ENCODE peak calls at places on chromosome 5, in seven cellular contexts. A is body of pancreas, B is DND-41, J is endodermal cell, U is fibroblast of lung, Z is heart right ventricle, P is psoas muscle. H is an unnamed sample. For H3K36me3 and H3K27me3, the result is how much of the 10 kb centered on the place peaks cover.

GRCh38 chr5:52989025-52989780 is at the start of gene ITGA2:
- DNase-seq in P (peak), J (peak), Z (peak), B (peak), U (peak), A (peak), H (peak)

GRCh38 chr5:103918668-103919367 is 356.2 kb upstream of the NUDT12 start:
- DNase-seq in U (peak), J (peak), A (no peak), Z (no peak), P (no peak), B (no peak), H (no peak)

GRCh38 chr5:37816883-37817282 is 23.0 kb downstream of the GDNF start:
- DNase-seq in A (no peak), J (no peak), P (no peak), Z (no peak), B (no peak), U (no peak), H (no peak)

GRCh38 chr5:86766103-86766502 is 148.4 kb downstream of the COX7C start:
- DNase-seq in U (no peak), B (no peak), A (no peak), Z (no peak), J (no peak), P (no peak), H (no peak)

GRCh38 chr5:146586752-146587151 is 70.8 kb upstream of the GPR151 start:
- DNase-seq in U (no peak), J (no peak), B (no peak), P (no peak), A (no peak), Z (no peak), H (no peak)

GRCh38 chr5:79613571-79613970 is 1.3 kb downstream of the TENT2 start:
- DNase-seq in Z (no peak), A (no peak), B (no peak), U (no peak), J (no peak), P (no peak), H (no peak)

GRCh38 chr5:85512896-85513295 is 1104.8 kb upstream of the COX7C start:
- DNase-seq in A (peak), P (peak), U (no peak), B (no peak), Z (no peak), J (no peak), H (no peak)

GRCh38 chr5:128905225-128906110 is 59.8 kb upstream of the SLC27A6 start:
- DNase-seq in U (peak), Z (peak), P (no peak), A (peak), J (peak), B (peak), H (peak)

GRCh38 chr5:144598451-144599068 is 427.9 kb downstream of the KCTD16 start:
- DNase-seq in Z (no peak), B (no peak), P (no peak), J (peak), A (peak), U (peak), H (peak)

GRCh38 chr5:143806568-143806967 is 5.4 kb upstream of the HMHB1 start:
- DNase-seq in U (no peak), B (no peak), Z (no peak), A (no peak), J (no peak), P (no peak), H (no peak)

GRCh38 chr5:17441351-17441750 is 56.7 kb upstream of the TAF11L2 start:
- DNase-seq in Z (no peak), P (no peak), B (no peak), A (no peak), U (peak), J (no peak), H (no peak)

GRCh38 chr5:168401880-168402279 is 84.4 kb upstream of the RARS1 start:
- DNase-seq in U (no peak), P (no peak), Z (no peak), A (no peak), J (no peak), B (no peak), H (no peak)

GRCh38 chr5:55304584-55304983 is 2.9 kb downstream of the DHX29 start:
- DNase-seq in P (no peak), B (no peak), Z (no peak), J (no peak), U (no peak), A (no peak), H (no peak)

GRCh38 chr5:7714697-7715096 is 136.2 kb downstream of the CFAP90 start:
- DNase-seq in U (no peak), B (no peak), J (no peak), P (no peak), Z (no peak), A (no peak), H (no peak)

GRCh38 chr5:65832152-65832551 is 94.2 kb upstream of the ERBIN start:
- DNase-seq in A (no peak), Z (no peak), B (no peak), U (no peak), P (no peak), J (no peak), H (no peak)

GRCh38 chr5:156584856-156585255 is 257.9 kb downstream of the SGCD start:
- DNase-seq in U (no peak), Z (no peak), J (no peak), P (no peak), B (no peak), A (no peak), H (no peak)

GRCh38 chr5:143554918-143555477 is 151.5 kb upstream of the NR3C1 start:
- DNase-seq in J (no peak), A (no peak), U (peak), Z (no peak), B (no peak), P (no peak), H (no peak)

GRCh38 chr5:153400931-153401330 is 89.5 kb upstream of the GRIA1 start:
- DNase-seq in U (no peak), P (no peak), Z (no peak), B (no peak), A (no peak), J (no peak), H (no peak)

GRCh38 chr5:174045470-174046025 is at the start of gene NSG2:
- DNase-seq in U (peak), Z (peak), B (peak), P (peak), J (peak), A (peak), H (peak)
- H3K4me3 ChIP-seq in U (no peak), Z (no peak), B (no peak), P (no peak), J (no peak), A (no peak), H (no peak)

GRCh38 chr5:112878760-112879159 is 17.7 kb downstream of the SRP19 start:
- DNase-seq in B (peak), U (no peak), A (no peak), Z (no peak), J (no peak), P (no peak), H (no peak)

GRCh38 chr5:112870976-112871375 is 9.9 kb downstream of the SRP19 start:
- DNase-seq in B (no peak), P (no peak), Z (no peak), U (peak), J (no peak), A (no peak), H (no peak)

GRCh38 chr5:112880219-112880964 is 19.3 kb downstream of the SRP19 start:
- DNase-seq in J (no peak), U (no peak), A (no peak), Z (no peak), B (no peak), P (no peak), H (no peak)

DNA sequence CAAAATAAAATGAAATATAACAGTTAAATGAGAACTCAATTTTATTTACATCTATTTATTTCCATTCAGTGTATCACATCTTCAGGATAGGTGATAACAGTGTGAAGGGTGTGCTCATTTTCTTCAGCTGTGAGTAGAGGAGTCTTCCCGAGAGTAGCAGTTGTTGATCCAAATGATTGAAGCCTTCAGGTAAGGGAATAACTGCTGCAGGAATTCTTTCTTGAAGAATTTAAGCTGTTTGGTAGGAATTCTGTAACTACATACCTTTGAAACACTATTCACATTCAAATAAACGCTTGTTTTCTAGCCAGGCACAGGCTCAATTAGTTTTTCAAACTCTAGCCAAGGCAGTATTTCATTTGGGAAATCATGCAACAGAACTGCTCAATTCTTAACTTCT is 15.3 kb downstream of the SRP19 start:
- DNase-seq in U (no peak), P (no peak), J (no peak), B (no peak), A (no peak), Z (no peak), H (peak)
- H3K36me3 ChIP-seq in U (under half), P (half or more), J (half or more), B (half or more), A (under half), Z (under half), H (under half)

GRCh38 chr5:172451771-172452197 is 2.5 kb downstream of the SH3PXD2B start:
- DNase-seq in A (no peak), B (no peak), J (peak), Z (no peak), U (peak), P (peak), H (no peak)
- H3K27me3 ChIP-seq in A (under half), B (under half), J (under half), Z (under half), U (under half), P (under half), H (under half)

GRCh38 chr5:96871022-96871388 is 5.3 kb upstream of the ERAP2 start:
- DNase-seq in P (no peak), A (no peak), B (no peak), J (no peak), Z (no peak), U (no peak), H (peak)

GRCh38 chr5:96873469-96873868 is 2.8 kb upstream of the ERAP2 start:
- DNase-seq in A (no peak), Z (no peak), P (no peak), B (no peak), U (no peak), J (no peak), H (no peak)

GRCh38 chr5:96870094-96871021 is 5.9 kb upstream of the ERAP2 start:
- DNase-seq in U (no peak), Z (no peak), J (no peak), A (no peak), B (no peak), P (no peak), H (no peak)

GRCh38 chr5:96869372-96869641 is 7.0 kb upstream of the ERAP2 start:
- DNase-seq in B (no peak), Z (no peak), U (no peak), J (no peak), A (no peak), P (no peak), H (no peak)

DNA sequence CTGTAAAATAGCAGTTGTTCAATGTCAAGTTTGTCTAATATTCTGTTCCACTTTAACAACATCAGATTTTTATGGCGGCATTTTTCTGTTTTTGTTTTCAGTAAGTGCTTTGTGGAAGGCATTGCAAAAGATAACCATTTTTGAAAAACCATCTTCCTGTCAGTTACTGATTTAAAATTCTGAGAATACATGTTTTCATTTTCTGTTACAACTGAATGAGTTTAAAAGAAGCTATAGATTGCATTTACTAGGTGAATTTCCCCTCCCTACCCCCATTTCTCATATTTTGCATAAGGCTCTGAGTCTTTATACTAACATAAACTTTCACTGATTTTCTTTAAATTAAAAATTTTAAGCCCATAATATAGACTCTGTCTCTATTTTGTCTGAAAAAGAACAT is 4.6 kb upstream of the ERAP2 start:
- DNase-seq in J (no peak), P (no peak), Z (no peak), B (no peak), A (no peak), U (no peak), H (no peak)
- H3K4me3 ChIP-seq in J (no peak), P (no peak), Z (no peak), B (no peak), A (no peak), U (no peak), H (no peak)

GRCh38 chr5:178152491-178153444 is 917 bp downstream of the NHP2 start:
- DNase-seq in P (no peak), B (no peak), J (no peak), U (no peak), Z (no peak), A (no peak), H (peak)

GRCh38 chr5:178145965-178146820 is 7.5 kb downstream of the NHP2 start:
- DNase-seq in B (peak), J (peak), U (peak), Z (peak), P (no peak), A (peak), H (peak)

GRCh38 chr5:178150977-178151734 is 2.5 kb downstream of the NHP2 start:
- DNase-seq in P (no peak), Z (no peak), U (peak), J (peak), A (no peak), B (no peak), H (no peak)

GRCh38 chr5:178147406-178147805 is 6.3 kb downstream of the NHP2 start:
- DNase-seq in P (no peak), J (no peak), Z (no peak), U (no peak), A (no peak), B (no peak), H (no peak)

GRCh38 chr5:178149199-178149932 is 4.3 kb downstream of the NHP2 start:
- DNase-seq in B (no peak), Z (no peak), J (peak), U (no peak), P (no peak), A (no peak), H (no peak)
- H3K36me3 ChIP-seq in B (half or more), Z (half or more), J (half or more), U (under half), P (half or more), A (under half), H (half or more)

DNA sequence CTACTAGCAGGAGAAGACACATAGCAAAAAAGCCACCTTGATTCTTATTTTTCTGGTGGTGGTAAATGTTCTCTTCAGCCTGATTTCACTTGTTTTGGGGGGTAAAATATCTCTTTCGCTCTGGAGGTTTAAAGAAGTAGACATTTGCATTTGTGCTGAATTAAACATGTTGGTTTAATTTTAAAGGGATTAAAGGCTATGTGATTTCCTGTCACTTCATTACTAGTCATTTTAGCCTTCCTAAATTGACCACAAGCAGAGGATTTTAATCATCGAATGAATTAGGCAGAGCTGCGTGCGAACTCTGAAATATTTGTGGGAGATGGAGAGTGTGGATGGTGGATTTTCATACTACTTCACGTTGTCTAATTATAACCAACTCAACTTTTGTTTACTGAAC is 4.8 kb downstream of the RASGRF2 start:
- DNase-seq in A (no peak), P (no peak), J (no peak), Z (no peak), U (no peak), B (no peak), H (no peak)
- H3K27me3 ChIP-seq in A (under half), P (under half), J (under half), Z (under half), U (under half), B (under half), H (under half)

GRCh38 chr5:96453394-96453793 is 20.3 kb upstream of the PCSK1 start:
- DNase-seq in B (no peak), U (no peak), A (no peak), J (no peak), P (no peak), Z (no peak), H (no peak)

GRCh38 chr5:96459313-96460109 is 26.5 kb upstream of the PCSK1 start:
- DNase-seq in A (no peak), J (no peak), Z (no peak), P (no peak), U (no peak), B (no peak), H (no peak)

GRCh38 chr5:96455789-96456188 is 22.7 kb upstream of the PCSK1 start:
- DNase-seq in U (no peak), A (no peak), Z (no peak), P (no peak), B (no peak), J (no peak), H (no peak)
- H3K4me3 ChIP-seq in U (no peak), A (no peak), Z (no peak), P (no peak), B (no peak), J (no peak), H (no peak)

GRCh38 chr5:73506459-73506955 is 8.3 kb downstream of the BTF3 start:
- DNase-seq in U (no peak), J (no peak), P (no peak), A (no peak), Z (no peak), B (no peak), H (no peak)
- H3K36me3 ChIP-seq in U (under half), J (half or more), P (half or more), A (under half), Z (under half), B (half or more), H (under half)